ENCODE peak calls at places on chromosomes 12 and 14, in six cellular contexts. N, L, G, Y, F and X are unnamed samples.

GRCh38 chr12:19382111-19382526 is 57.2 kb upstream of the AEBP2 start:
- DNase-seq in N (peak; percentile 88), L (no peak), G (peak; percentile 9), Y (no peak), F (no peak), X (no peak)

GRCh38 chr14:78700236-78700635 is 530.1 kb downstream of the NRXN3 start:
- DNase-seq in N (no peak), L (no peak), G (no peak), Y (no peak), F (no peak), X (no peak)

GRCh38 chr14:104390941-104391901 is 188.3 kb upstream of the C14orf180 start:
- DNase-seq in N (no peak), L (no peak), G (no peak), Y (no peak), F (no peak), X (no peak)

GRCh38 chr12:3600039-3600720 is 109.2 kb downstream of the PRMT8 start:
- DNase-seq in N (peak; percentile 9), L (no peak), G (no peak), Y (no peak), F (no peak), X (peak; percentile 13)

GRCh38 chr12:121033625-121034349 is 5.3 kb downstream of the OASL start:
- DNase-seq in N (peak; percentile 92), L (no peak), G (no peak), Y (no peak), F (no peak), X (no peak)

GRCh38 chr12:94545937-94546771 is 86.5 kb upstream of the CEP83 start:
- DNase-seq in N (peak; percentile 77), L (no peak), G (peak; percentile 44), Y (no peak), F (peak; percentile 72), X (peak; percentile 40)

GRCh38 chr14:65255029-65255545 is 152.8 kb upstream of the MAX start:
- DNase-seq in N (peak; percentile 90), L (no peak), G (peak; percentile 82), Y (no peak), F (no peak), X (no peak)

GRCh38 chr12:71671816-71672215 is 7.7 kb downstream of the THAP2 start:
- DNase-seq in N (no peak), L (no peak), G (no peak), Y (peak; percentile 27), F (no peak), X (no peak)

GRCh38 chr12:82458101-82458500 is 99.8 kb downstream of the METTL25 start:
- DNase-seq in N (no peak), L (no peak), G (no peak), Y (no peak), F (no peak), X (no peak)

GRCh38 chr12:53806689-53807088 is 54.9 kb upstream of the CISTR start:
- DNase-seq in N (peak; percentile 80), L (no peak), G (no peak), Y (no peak), F (no peak), X (no peak)

GRCh38 chr12:128455849-128456248 is 188.9 kb downstream of the TMEM132C start:
- DNase-seq in N (no peak), L (no peak), G (no peak), Y (no peak), F (no peak), X (no peak)

GRCh38 chr14:63563370-63564026 is 20.3 kb upstream of the PPP2R5E start:
- DNase-seq in N (peak; percentile 67), L (no peak), G (no peak), Y (no peak), F (no peak), X (no peak)

GRCh38 chr12:120710805-120711296 is 593 bp downstream of the UNC119B start:
- DNase-seq in N (no peak), L (no peak), G (no peak), Y (no peak), F (no peak), X (peak; percentile 39)

GRCh38 chr12:80636832-80637231 is 70.6 kb upstream of the MYF6 start:
- DNase-seq in N (peak; percentile 51), L (no peak), G (no peak), Y (no peak), F (no peak), X (no peak)

GRCh38 chr12:91542048-91542447 is 359.4 kb upstream of the DCN start:
- DNase-seq in N (no peak), L (no peak), G (no peak), Y (no peak), F (no peak), X (no peak)

GRCh38 chr14:95164506-95164905 is 7.2 kb upstream of the DICER1 start:
- DNase-seq in N (no peak), L (no peak), G (no peak), Y (no peak), F (no peak), X (no peak)

GRCh38 chr14:57085801-57086200 is 182.9 kb downstream of the EXOC5 start:
- DNase-seq in N (no peak), L (no peak), G (no peak), Y (no peak), F (peak; percentile 6), X (peak; percentile 84)

GRCh38 chr14:72608391-72609204 is 285.3 kb downstream of the DPF3 start:
- DNase-seq in N (peak; percentile 90), L (no peak), G (no peak), Y (no peak), F (peak; percentile 63), X (no peak)

GRCh38 chr14:70901218-70901772 is 6.0 kb upstream of the PCNX1 start:
- DNase-seq in N (peak; percentile 18), L (no peak), G (no peak), Y (no peak), F (no peak), X (no peak)

GRCh38 chr12:30822385-30823139 is 67.8 kb upstream of the CAPRIN2 start:
- DNase-seq in N (peak; percentile 23), L (peak; percentile 80), G (no peak), Y (no peak), F (peak; percentile 75), X (peak; percentile 11)

GRCh38 chr14:53608369-53608768 is 348.3 kb downstream of the BMP4 start:
- DNase-seq in N (peak; percentile 54), L (no peak), G (no peak), Y (no peak), F (no peak), X (no peak)